ENCODE peak calls at places on chromosomes 13 and 19, in six cellular contexts. P is naive thymus-derived CD4-positive, alpha-beta T cell; T is NT2/D1; N is CD8-positive, alpha-beta T cell; G is neuronal stem cell; Q is IMR-90. H is an unnamed sample.

GRCh38 chr13:111623743-111624505 is 303.5 kb downstream of the TEX29 start:
- DNase-seq in Q (no peak), P (no peak), G (no peak), N (no peak), T (no peak), H (no peak)

GRCh38 chr13:52033039-52033438 is 8.5 kb downstream of the UTP14C start:
- DNase-seq in P (no peak), Q (no peak), T (no peak), G (no peak), N (no peak), H (no peak)

GRCh38 chr19:39207293-39207836 is 3.3 kb upstream of the SYCN start:
- DNase-seq in N (no peak), T (no peak), Q (no peak), P (no peak), G (no peak), H (no peak)

GRCh38 chr13:106471957-106472543 is 63.4 kb downstream of the EFNB2 start:
- DNase-seq in G (peak; percentile 44), Q (peak; percentile 91), P (no peak), T (peak; percentile 47), N (no peak), H (peak; percentile 13)

GRCh38 chr13:87084192-87084591 is 587.0 kb upstream of the SLITRK5 start:
- DNase-seq in T (no peak), G (no peak), N (no peak), P (no peak), Q (no peak), H (no peak)

GRCh38 chr13:45728759-45729158 is 26.6 kb downstream of the CBY2 start:
- DNase-seq in G (no peak), Q (no peak), T (no peak), P (no peak), N (no peak), H (peak; percentile 31)

GRCh38 chr19:38425222-38425809 is 703 bp downstream of the RASGRP4 start:
- DNase-seq in N (no peak), G (no peak), T (no peak), Q (no peak), P (no peak), H (no peak)

GRCh38 chr19:51632126-51632525 is 1.9 kb upstream of the SIGLEC5 start:
- DNase-seq in N (no peak), T (no peak), P (no peak), Q (no peak), G (no peak), H (no peak)

GRCh38 chr19:1810439-1811160 is 1.5 kb downstream of the ATP8B3 start:
- DNase-seq in N (no peak), T (no peak), G (no peak), Q (no peak), P (no peak), H (no peak)

GRCh38 chr19:47433121-47433520 is 13.8 kb upstream of the MEIS3 start:
- DNase-seq in P (no peak), T (no peak), Q (no peak), N (no peak), G (no peak), H (no peak)

GRCh38 chr13:88154001-88154400 is 482.8 kb downstream of the SLITRK5 start:
- DNase-seq in G (no peak), N (no peak), Q (no peak), P (no peak), T (no peak), H (no peak)

GRCh38 chr13:61898207-61898606 is 482.6 kb upstream of the PCDH20 start:
- DNase-seq in P (no peak), Q (no peak), N (no peak), G (no peak), T (no peak), H (no peak)

GRCh38 chr13:75395056-75395455 is 86.9 kb downstream of the TBC1D4 start:
- DNase-seq in T (no peak), N (no peak), P (no peak), Q (no peak), G (no peak), H (no peak)

GRCh38 chr13:90485441-90485840 is 862.0 kb upstream of the MIR17HG start:
- DNase-seq in P (no peak), N (no peak), Q (peak; percentile 65), G (no peak), T (no peak), H (no peak)

GRCh38 chr13:80931766-80932165 is 590.8 kb upstream of the SPRY2 start:
- DNase-seq in Q (no peak), G (no peak), N (no peak), P (no peak), T (no peak), H (no peak)

DNA sequence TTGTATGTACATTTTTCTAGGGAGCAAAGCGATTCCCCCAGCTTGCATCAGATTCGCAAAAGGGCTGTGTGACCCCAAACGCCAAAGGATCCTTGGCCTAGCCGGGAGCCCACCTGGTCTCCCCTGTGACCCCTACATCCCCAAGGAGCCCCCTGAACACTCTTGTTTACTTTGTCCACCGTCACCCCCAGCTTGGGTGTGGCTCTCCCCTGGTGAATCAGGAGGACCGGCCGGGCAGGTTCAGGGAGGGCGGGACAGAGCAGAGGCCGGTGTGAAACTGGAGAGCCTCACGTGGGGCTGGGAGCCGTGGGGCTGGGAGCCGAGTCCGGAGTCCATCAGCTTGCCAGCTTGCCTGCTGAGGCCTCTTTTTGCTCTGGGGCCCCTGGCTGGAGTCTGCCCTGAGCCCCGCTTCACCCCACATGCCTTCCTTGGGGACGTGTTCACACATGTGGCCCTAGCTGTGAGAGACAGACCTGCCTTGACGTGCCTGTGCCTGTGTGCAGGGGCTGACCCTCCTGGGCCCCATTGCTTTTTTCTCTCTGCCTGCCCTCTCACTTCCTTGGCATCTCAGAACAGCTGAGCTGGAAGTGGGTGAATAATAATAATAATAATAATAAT is 2.0 kb downstream of the ITPKC start:
- DNase-seq in G (no peak), T (no peak), Q (peak; percentile 40), N (no peak), P (no peak), H (peak; percentile 66)
- H3K4me1 ChIP-seq in G (peaks cover 21% of the 10 kb centered on the region), T (peaks cover 2% of the 10 kb centered on the region), Q (peaks cover 11% of the 10 kb centered on the region), N (peaks cover 59% of the 10 kb centered on the region), P (peaks cover 48% of the 10 kb centered on the region), H (peaks cover 15% of the 10 kb centered on the region)

GRCh38 chr13:113912596-113912995 is 48.7 kb upstream of the GAS6 start:
- DNase-seq in G (no peak), N (no peak), P (no peak), T (no peak), Q (no peak), H (no peak)
- H3K27me3 ChIP-seq in G (no peaks in the 10 kb centered on the region), N (no peaks in the 10 kb centered on the region), P (no peaks in the 10 kb centered on the region), T (peaks cover 2% of the 10 kb centered on the region), Q (no peaks in the 10 kb centered on the region), H (peaks cover 28% of the 10 kb centered on the region)

DNA sequence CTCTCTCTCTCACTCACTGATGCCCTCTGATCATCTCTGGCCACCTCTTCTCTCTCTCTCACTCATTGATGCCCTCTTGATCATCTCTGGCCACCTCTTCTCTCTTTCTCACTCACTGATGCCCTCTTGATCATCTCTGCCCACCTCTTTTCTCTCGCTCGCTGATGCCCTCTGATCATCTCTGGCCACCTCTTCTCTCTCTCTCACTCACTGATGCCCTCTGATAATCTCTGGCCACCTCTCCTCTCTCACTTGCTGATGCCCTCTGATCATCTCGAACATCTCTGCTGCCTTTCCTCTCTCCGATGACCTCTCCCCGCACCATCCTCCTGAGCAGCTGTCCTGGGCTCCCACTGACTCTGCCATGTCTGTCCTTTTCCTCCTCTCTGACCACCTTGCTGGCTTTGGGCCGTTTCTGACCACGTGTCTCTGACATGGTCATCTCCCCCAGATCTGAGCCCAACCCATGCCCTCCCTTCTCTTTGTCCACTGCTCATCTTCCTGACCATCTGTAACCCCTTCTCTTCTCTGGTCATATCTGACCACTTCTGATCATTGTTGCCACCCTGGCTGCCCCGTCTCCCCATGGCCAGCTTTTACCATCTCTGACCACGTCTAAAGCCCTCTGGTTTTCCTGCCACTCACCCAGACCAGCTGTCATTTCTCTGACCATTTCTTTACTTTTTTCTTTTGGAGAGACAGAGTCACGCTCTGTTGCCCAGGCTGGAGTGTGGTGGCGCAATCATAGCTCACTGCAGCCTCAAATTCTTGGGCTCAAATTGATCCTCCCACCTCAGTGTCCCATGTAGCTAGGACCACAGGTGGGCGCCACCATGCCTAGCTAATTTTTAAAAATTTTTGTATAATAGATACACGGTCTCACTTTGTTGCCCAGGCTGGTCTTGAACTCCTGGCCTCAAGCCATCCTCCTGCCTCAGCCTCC is 2.4 kb downstream of the LRFN3 start:
- DNase-seq in G (no peak), Q (no peak), T (no peak), P (no peak), N (no peak), H (no peak)
- H3K4me3 ChIP-seq in G (no peak overlapping the region), Q (no peak overlapping the region), T (peak overlapping the region; percentile 10), P (peak overlapping the region; percentile 60), N (no peak overlapping the region), H (peak overlapping the region; percentile 57)

GRCh38 chr13:99741979-99742378 is 229.6 kb downstream of the ZIC5 start:
- DNase-seq in Q (no peak), P (no peak), T (no peak), G (no peak), N (no peak), H (no peak)
- H3K4me1 ChIP-seq in Q (no peaks in the 10 kb centered on the region), P (no peaks in the 10 kb centered on the region), T (no peaks in the 10 kb centered on the region), G (peaks cover 51% of the 10 kb centered on the region), N (no peaks in the 10 kb centered on the region), H (no peaks in the 10 kb centered on the region)

GRCh38 chr19:41784337-41785239 is 11.8 kb upstream of the CEACAM3 start:
- DNase-seq in T (no peak), G (no peak), Q (no peak), N (no peak), P (no peak), H (no peak)

DNA sequence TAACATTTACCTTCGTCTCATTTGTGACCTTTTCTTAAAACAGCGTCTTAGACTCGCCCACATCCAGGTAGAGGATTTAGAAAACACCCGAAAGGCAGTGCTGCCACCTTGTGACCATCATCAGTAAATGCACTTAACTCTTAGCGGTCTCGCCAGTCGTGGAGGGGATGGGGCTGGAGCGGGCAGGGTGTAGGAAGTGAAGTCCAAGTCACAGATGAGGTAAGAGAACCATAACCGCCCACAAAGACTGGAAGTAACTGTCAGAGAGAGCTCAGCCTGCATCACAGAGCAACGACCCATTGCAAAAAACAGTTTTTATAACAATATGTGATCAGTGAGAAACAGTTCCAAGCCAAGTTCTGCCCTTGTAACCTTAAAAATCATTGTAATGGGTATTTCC is 10.7 kb upstream of the CEACAM3 start:
- DNase-seq in P (peak; percentile 64), T (peak; percentile 64), G (peak; percentile 63), N (peak; percentile 63), Q (peak; percentile 65), H (peak; percentile 68)
- H3K27me3 ChIP-seq in P (peaks cover 4% of the 10 kb centered on the region), T (peaks cover 24% of the 10 kb centered on the region), G (peaks cover 2% of the 10 kb centered on the region), N (no peaks in the 10 kb centered on the region), Q (peaks cover 5% of the 10 kb centered on the region), H (peaks cover 40% of the 10 kb centered on the region)

H was measured in HAP-1.